ENCODE peak calls at places on chromosomes 3 and 15, in six cellular contexts. G is stimulated activated CD4-positive, alpha-beta T cell treated with anti-CD3 and anti-CD28 coated beads, Interleukin-15, amount 100 ng/mL, for 24 hours; K is cardiac muscle cell; Q is endothelial cell; V is fibroblast of lung; R is activated CD4-positive, alpha-beta T cell treated with anti-CD3 and anti-CD28 coated beads for 48 hours. U is an unnamed sample.

GRCh38 chr3:143885803-143886427 is 37.6 kb upstream of the SLC9A9 start:
- DNase-seq in G (peak), K (peak), Q (peak), V (peak), R (peak), U (peak)

GRCh38 chr3:12227833-12228232 is 61.0 kb upstream of the PPARG start:
- DNase-seq in G (no peak), K (peak), Q (no peak), V (peak), R (no peak), U (peak)

GRCh38 chr15:31399544-31400171 is 73.0 kb downstream of the KLF13 start:
- DNase-seq in G (no peak), K (peak), Q (no peak), V (no peak), R (no peak), U (no peak)

GRCh38 chr3:66860771-66861170 is 137.3 kb upstream of the KBTBD8 start:
- DNase-seq in G (no peak), K (no peak), Q (no peak), V (no peak), R (no peak), U (no peak)

GRCh38 chr3:126109146-126109859 is 25.4 kb upstream of the SLC41A3 start:
- DNase-seq in G (no peak), K (no peak), Q (no peak), V (no peak), R (no peak), U (no peak)

GRCh38 chr3:181629029-181629428 is 82.7 kb upstream of the SOX2 start:
- DNase-seq in G (no peak), K (peak), Q (no peak), V (peak), R (no peak), U (peak)

GRCh38 chr15:63971427-63971805 is 74.9 kb downstream of the DAPK2 start:
- DNase-seq in G (peak), K (no peak), Q (no peak), V (no peak), R (peak), U (no peak)

GRCh38 chr15:90038639-90039095 is 37.5 kb downstream of the ZNF710 start:
- DNase-seq in G (no peak), K (no peak), Q (no peak), V (no peak), R (no peak), U (no peak)

GRCh38 chr3:118742760-118743159 is 291.9 kb downstream of the IGSF11 start:
- DNase-seq in G (no peak), K (no peak), Q (no peak), V (no peak), R (no peak), U (no peak)

GRCh38 chr15:68372291-68372811 is 59.6 kb downstream of the ITGA11 start:
- DNase-seq in G (no peak), K (peak), Q (peak), V (peak), R (no peak), U (peak)

GRCh38 chr3:13790376-13791219 is 89.3 kb downstream of the WNT7A start:
- DNase-seq in G (no peak), K (no peak), Q (no peak), V (no peak), R (no peak), U (no peak)

GRCh38 chr3:22779737-22780136 is 423.4 kb upstream of the UBE2E2 start:
- DNase-seq in G (no peak), K (peak), Q (no peak), V (no peak), R (no peak), U (no peak)

GRCh38 chr3:189143321-189143720 is 28.4 kb upstream of the TPRG1 start:
- DNase-seq in G (no peak), K (no peak), Q (no peak), V (no peak), R (no peak), U (no peak)

U was measured in fibroblast of pulmonary artery.